ENCODE peak calls at places on chromosome 6, in four cellular contexts. O, N, S and W are unnamed samples.

GRCh38 chr6:68726307-68726706 is 91.2 kb downstream of the ADGRB3 start:
- DNase-seq in N (no peak), O (no peak), S (no peak), W (no peak)

GRCh38 chr6:26595669-26596269 is 984 bp upstream of the ABT1 start:
- DNase-seq in N (peak; percentile 92), S (peak; percentile 93), O (peak; percentile 94), W (peak; percentile 88)

GRCh38 chr6:80522556-80522955 is 416.1 kb downstream of the BCKDHB start:
- DNase-seq in S (no peak), N (no peak), O (no peak), W (no peak)

GRCh38 chr6:10382728-10383127 is 32.1 kb downstream of the TFAP2A start:
- DNase-seq in N (no peak), S (no peak), O (no peak), W (no peak)

GRCh38 chr6:12241493-12242214 is 48.5 kb upstream of the EDN1 start:
- DNase-seq in O (no peak), N (peak; percentile 36), S (no peak), W (no peak)

GRCh38 chr6:134464690-134465411 is 146.9 kb upstream of the SGK1 start:
- DNase-seq in S (no peak), N (peak; percentile 48), O (peak; percentile 42), W (peak; percentile 56)

GRCh38 chr6:111841822-111842221 is 31.4 kb downstream of the FYN start:
- DNase-seq in O (no peak), N (no peak), S (no peak), W (no peak)

GRCh38 chr6:44594471-44594870 is 207.0 kb downstream of the CDC5L start:
- DNase-seq in O (no peak), N (no peak), S (no peak), W (no peak)

GRCh38 chr6:26249959-26250805 is 114.8 kb upstream of the BTN3A2 start:
- DNase-seq in O (no peak), S (no peak), N (peak; percentile 52), W (no peak)

GRCh38 chr6:149334201-149334600 is 16.7 kb downstream of the TAB2 start:
- DNase-seq in O (no peak), S (no peak), N (peak; percentile 60), W (no peak)

GRCh38 chr6:46715106-46715505 is 20.1 kb downstream of the PLA2G7 start:
- DNase-seq in S (no peak), O (no peak), N (peak; percentile 35), W (no peak)

GRCh38 chr6:41757268-41757667 is 10.1 kb upstream of the PGC start:
- DNase-seq in O (no peak), N (no peak), S (no peak), W (no peak)

GRCh38 chr6:116575227-116575626 is 3.9 kb downstream of the RWDD1 start:
- DNase-seq in O (no peak), N (no peak), S (no peak), W (no peak)

GRCh38 chr6:31462964-31463940 is 34.7 kb upstream of the MICB start:
- DNase-seq in N (peak; percentile 87), S (peak; percentile 93), O (peak; percentile 70), W (peak; percentile 85)

GRCh38 chr6:16769986-16770376 is 8.7 kb upstream of the ATXN1 start:
- DNase-seq in S (no peak), N (peak; percentile 85), O (no peak), W (no peak)

GRCh38 chr6:161101517-161101916 is 109.9 kb downstream of the MAP3K4 start:
- DNase-seq in O (no peak), N (no peak), S (no peak), W (no peak)

GRCh38 chr6:122730775-122731386 is 48.6 kb upstream of the FABP7 start:
- DNase-seq in N (peak; percentile 60), O (no peak), S (no peak), W (no peak)

GRCh38 chr6:125679651-125680050 is 69.8 kb upstream of the HEY2 start:
- DNase-seq in N (no peak), S (no peak), O (no peak), W (no peak)

GRCh38 chr6:106475280-106475679 is 114.8 kb downstream of the CRYBG1 start:
- DNase-seq in N (peak; percentile 36), S (no peak), O (no peak), W (no peak)

GRCh38 chr6:134740473-134741192 is 209.3 kb downstream of the ALDH8A1 start:
- DNase-seq in S (no peak), O (no peak), N (peak; percentile 18), W (no peak)

GRCh38 chr6:37536462-37537225 is 37.0 kb upstream of the CCDC167 start:
- DNase-seq in S (no peak), O (no peak), N (no peak), W (no peak)

GRCh38 chr6:93828553-93828952 is 409.2 kb upstream of the EPHA7 start:
- DNase-seq in N (no peak), O (no peak), S (no peak), W (no peak)

GRCh38 chr6:44649365-44650025 is 262.0 kb downstream of the CDC5L start:
- DNase-seq in S (no peak), O (no peak), N (peak; percentile 76), W (no peak)

GRCh38 chr6:166949533-166950442 is 6.6 kb downstream of the RNASET2 start:
- DNase-seq in N (no peak), O (no peak), S (no peak), W (no peak)

GRCh38 chr6:151763938-151764680 is 43.4 kb upstream of the ESR1 start:
- DNase-seq in S (peak; percentile 89), O (peak; percentile 91), N (peak; percentile 94), W (peak; percentile 96)

GRCh38 chr6:133243723-133244122 is 2.6 kb downstream of the EYA4 start:
- DNase-seq in S (no peak), N (no peak), O (no peak), W (no peak)

GRCh38 chr6:167985911-167986595 is 11.4 kb upstream of the KIF25 start:
- DNase-seq in S (no peak), O (no peak), N (no peak), W (no peak)

GRCh38 chr6:51675551-51676275 is 411.7 kb downstream of the PKHD1 start:
- DNase-seq in N (no peak), O (no peak), S (no peak), W (no peak)

GRCh38 chr6:43541774-43542471 is 25.0 kb downstream of the POLR1C start:
- DNase-seq in O (no peak), S (no peak), N (no peak), W (no peak)

GRCh38 chr6:43544461-43544860 is 27.6 kb downstream of the POLR1C start:
- DNase-seq in O (no peak), N (no peak), S (no peak), W (no peak)

DNA sequence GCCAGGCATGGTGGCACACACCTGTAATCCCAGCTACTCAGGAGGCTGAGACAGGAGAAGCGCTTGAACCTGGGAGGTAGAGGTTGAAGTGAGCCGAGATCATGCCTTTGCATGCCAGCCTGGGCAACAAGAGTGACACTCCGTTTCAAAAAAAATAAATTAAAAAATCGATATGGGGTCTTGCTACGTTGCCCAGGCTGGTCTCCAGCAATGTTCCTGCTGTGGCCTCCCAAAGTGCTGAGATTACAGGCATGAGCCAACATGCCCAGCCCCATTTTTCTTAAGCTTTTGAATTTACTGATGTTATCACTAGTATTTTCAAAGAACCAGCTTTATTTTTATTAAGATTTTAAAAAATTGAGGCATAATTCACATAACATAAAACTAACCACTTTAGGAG is 23.6 kb downstream of the POLR1C start:
- DNase-seq in O (no peak), N (no peak), S (no peak), W (no peak)
- H3K36me3 ChIP-seq in O (peaks cover 1% of the 10 kb centered on the region), N (peaks cover 42% of the 10 kb centered on the region), S (peaks cover 11% of the 10 kb centered on the region), W (peaks cover 87% of the 10 kb centered on the region)

GRCh38 chr6:33699131-33699530 is 12.4 kb downstream of the UQCC2 start:
- DNase-seq in N (no peak), O (no peak), S (no peak), W (no peak)
- H3K36me3 ChIP-seq in N (peaks cover 12% of the 10 kb centered on the region), O (peaks cover 6% of the 10 kb centered on the region), S (peaks cover 6% of the 10 kb centered on the region), W (peaks cover 90% of the 10 kb centered on the region)

GRCh38 chr6:14966111-14966901 is 279.6 kb upstream of the JARID2 start:
- DNase-seq in O (no peak), N (peak; percentile 55), S (no peak), W (no peak)

GRCh38 chr6:14966902-14967711 is 278.8 kb upstream of the JARID2 start:
- DNase-seq in O (no peak), N (no peak), S (no peak), W (no peak)

GRCh38 chr6:14965340-14966102 is 280.3 kb upstream of the JARID2 start:
- DNase-seq in S (no peak), O (no peak), N (peak; percentile 64), W (no peak)

GRCh38 chr6:14969126-14969525 is 276.7 kb upstream of the JARID2 start:
- DNase-seq in N (no peak), O (no peak), S (no peak), W (no peak)

GRCh38 chr6:14968056-14968643 is 277.7 kb upstream of the JARID2 start:
- DNase-seq in O (no peak), S (peak; percentile 53), N (no peak), W (no peak)
- H3K36me3 ChIP-seq in O (no peaks in the 10 kb centered on the region), S (no peaks in the 10 kb centered on the region), N (no peaks in the 10 kb centered on the region), W (no peaks in the 10 kb centered on the region)

GRCh38 chr6:157935786-157936185 is 45.9 kb upstream of the SYNJ2 start:
- DNase-seq in N (no peak), O (no peak), S (no peak), W (no peak)
- H3K36me3 ChIP-seq in N (peaks cover 96% of the 10 kb centered on the region), O (peaks cover 8% of the 10 kb centered on the region), S (peaks cover 45% of the 10 kb centered on the region), W (peaks cover 87% of the 10 kb centered on the region)

DNA sequence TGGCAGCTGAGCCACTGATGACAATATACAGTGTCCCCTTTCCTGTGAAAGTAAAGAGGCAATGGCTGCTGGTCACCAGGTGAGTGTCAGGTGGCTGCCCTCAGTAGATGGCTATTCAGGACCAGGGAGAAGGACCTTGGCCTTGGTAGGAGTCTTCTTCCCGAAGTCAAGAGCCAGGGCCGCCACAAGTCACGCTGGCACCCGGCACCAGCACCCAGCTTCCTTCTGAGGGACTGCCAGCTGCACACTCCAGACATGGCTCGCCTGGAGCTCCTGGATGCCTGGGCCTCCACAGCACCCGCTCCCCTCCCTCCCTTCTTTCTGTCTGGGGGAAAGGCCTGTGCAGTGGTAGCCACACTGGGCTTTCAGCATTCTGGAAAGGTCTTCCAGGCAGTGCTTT is 126.9 kb downstream of the TMEM242 start:
- DNase-seq in N (no peak), O (no peak), S (no peak), W (no peak)
- H3K36me3 ChIP-seq in N (peaks cover 42% of the 10 kb centered on the region), O (no peaks in the 10 kb centered on the region), S (peaks cover 17% of the 10 kb centered on the region), W (peaks cover 54% of the 10 kb centered on the region)